ENCODE peak calls at places on chromosomes 3 and 15, in six cellular contexts. D is left lung, Q is AG04450, K is GM12865, R is upper lobe of right lung, M is adrenal gland. F is an unnamed sample.

GRCh38 chr3:37907906-37908305 is 46.2 kb downstream of the CTDSPL start:
- DNase-seq in D (no peak), Q (no peak), K (peak; percentile 92), R (no peak), M (no peak), F (no peak)

GRCh38 chr3:155377861-155378260 is 84.4 kb upstream of the STRIT1 start:
- DNase-seq in D (no peak), Q (no peak), K (no peak), R (no peak), M (no peak), F (no peak)

GRCh38 chr3:162845918-162846317 is 1349.3 kb downstream of the OTOL1 start:
- DNase-seq in D (no peak), Q (no peak), K (no peak), R (no peak), M (no peak), F (no peak)

GRCh38 chr3:168066882-168067281 is 28.8 kb downstream of the GOLIM4 start:
- DNase-seq in D (no peak), Q (no peak), K (no peak), R (no peak), M (no peak), F (no peak)

GRCh38 chr3:106130384-106131084 is 261.7 kb upstream of the CBLB start:
- DNase-seq in D (no peak), Q (peak; percentile 41), K (no peak), R (no peak), M (no peak), F (peak; percentile 89)

GRCh38 chr15:80309769-80310384 is 57.9 kb upstream of the CTXND1 start:
- DNase-seq in D (no peak), Q (no peak), K (no peak), R (no peak), M (peak; percentile 36), F (peak; percentile 48)

GRCh38 chr3:21672303-21672702 is 78.7 kb downstream of the ZNF385D start:
- DNase-seq in D (no peak), Q (peak; percentile 48), K (no peak), R (no peak), M (no peak), F (peak; percentile 84)

GRCh38 chr3:28286595-28286994 is 45.2 kb downstream of the CMC1 start:
- DNase-seq in D (no peak), Q (no peak), K (peak; percentile 37), R (no peak), M (no peak), F (peak; percentile 67)

GRCh38 chr3:126417461-126418255 is 22.9 kb downstream of the CFAP100 start:
- DNase-seq in D (no peak), Q (no peak), K (no peak), R (peak; percentile 56), M (no peak), F (no peak)

GRCh38 chr15:63323798-63324651 is 46.6 kb downstream of the APH1B start:
- DNase-seq in D (no peak), Q (no peak), K (no peak), R (no peak), M (peak; percentile 25), F (no peak)

GRCh38 chr3:191425322-191425734 is 35.6 kb upstream of the PYDC2 start:
- DNase-seq in D (no peak), Q (no peak), K (no peak), R (no peak), M (no peak), F (peak; percentile 13)

GRCh38 chr15:44735482-44736260 is 657 bp upstream of the TRIM69 start:
- DNase-seq in D (no peak), Q (no peak), K (peak; percentile 57), R (no peak), M (no peak), F (peak; percentile 48)

GRCh38 chr15:72319360-72319984 is 485 bp downstream of the CELF6 start:
- DNase-seq in D (peak; percentile 95), Q (no peak), K (peak; percentile 57), R (peak; percentile 87), M (peak; percentile 71), F (peak; percentile 65)

GRCh38 chr3:146561463-146561862 is 17.1 kb upstream of the PLSCR1 start:
- DNase-seq in D (no peak), Q (no peak), K (no peak), R (no peak), M (no peak), F (no peak)

GRCh38 chr3:45127130-45127822 is 18.9 kb downstream of the CDCP1 start:
- DNase-seq in D (no peak), Q (no peak), K (no peak), R (no peak), M (no peak), F (no peak)

GRCh38 chr15:74193305-74193718 is 9.3 kb downstream of the STRA6 start:
- DNase-seq in D (peak; percentile 20), Q (no peak), K (peak; percentile 61), R (no peak), M (no peak), F (peak; percentile 81)

GRCh38 chr3:112653881-112654300 is 12.9 kb upstream of the CCDC80 start:
- DNase-seq in D (no peak), Q (peak; percentile 95), K (no peak), R (no peak), M (no peak), F (peak; percentile 80)

GRCh38 chr3:158539414-158540014 is 31.5 kb upstream of the MLF1 start:
- DNase-seq in D (no peak), Q (peak; percentile 16), K (peak; percentile 57), R (no peak), M (peak; percentile 23), F (peak; percentile 75)

GRCh38 chr3:54366839-54367238 is 244.5 kb downstream of the CACNA2D3 start:
- DNase-seq in D (no peak), Q (no peak), K (no peak), R (no peak), M (no peak), F (no peak)

GRCh38 chr15:88664151-88664778 is 25.4 kb downstream of the ISG20 start:
- DNase-seq in D (no peak), Q (no peak), K (peak; percentile 58), R (no peak), M (no peak), F (no peak)

GRCh38 chr15:31435891-31436628 is 109.4 kb downstream of the KLF13 start:
- DNase-seq in D (no peak), Q (no peak), K (peak; percentile 60), R (no peak), M (no peak), F (no peak)

GRCh38 chr15:41585140-41586047 is 26.4 kb downstream of the TYRO3 start:
- DNase-seq in D (peak; percentile 84), Q (no peak), K (no peak), R (peak; percentile 78), M (peak; percentile 68), F (peak; percentile 69)

GRCh38 chr3:198079771-198080520 is 119.9 kb downstream of the LMLN start:
- DNase-seq in D (peak; percentile 86), Q (no peak), K (no peak), R (no peak), M (no peak), F (peak; percentile 10)

GRCh38 chr3:198080521-198081384 is 120.7 kb downstream of the LMLN start:
- DNase-seq in D (peak; percentile 97), Q (peak; percentile 13), K (peak; percentile 70), R (peak; percentile 90), M (peak; percentile 62), F (peak; percentile 68)

GRCh38 chr3:198076722-198077308 is 116.8 kb downstream of the LMLN start:
- DNase-seq in D (no peak), Q (no peak), K (no peak), R (no peak), M (no peak), F (no peak)

DNA sequence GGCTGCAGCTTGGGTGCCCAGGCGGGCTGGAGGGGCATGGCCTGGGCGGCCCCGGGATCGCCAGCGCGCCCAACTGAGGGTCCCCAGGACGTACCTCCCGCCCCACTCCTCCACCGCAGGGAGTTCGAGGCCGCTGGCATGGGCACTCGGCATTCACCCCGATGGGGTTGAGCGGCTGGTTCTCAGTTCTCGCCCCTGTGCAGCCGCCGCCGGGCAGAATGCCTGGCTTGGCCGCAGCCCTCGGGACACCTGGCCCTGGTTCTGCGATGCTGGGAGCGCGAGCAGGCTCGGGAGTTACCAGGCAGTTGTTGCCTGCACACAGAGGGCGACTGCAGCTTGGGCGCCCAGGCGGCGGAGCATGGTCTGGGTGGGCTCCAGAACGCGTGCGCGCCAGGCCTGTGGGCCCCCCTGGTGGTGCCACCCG is 121.4 kb downstream of the LMLN start:
- DNase-seq in D (no peak), Q (no peak), K (no peak), R (no peak), M (peak; percentile 13), F (no peak)
- H3K4me3 ChIP-seq in D (no peak overlapping the region), Q (no peak overlapping the region), K (no peak overlapping the region), R (no peak overlapping the region), M (peak overlapping the region; percentile 47), F (no peak overlapping the region)

DNA sequence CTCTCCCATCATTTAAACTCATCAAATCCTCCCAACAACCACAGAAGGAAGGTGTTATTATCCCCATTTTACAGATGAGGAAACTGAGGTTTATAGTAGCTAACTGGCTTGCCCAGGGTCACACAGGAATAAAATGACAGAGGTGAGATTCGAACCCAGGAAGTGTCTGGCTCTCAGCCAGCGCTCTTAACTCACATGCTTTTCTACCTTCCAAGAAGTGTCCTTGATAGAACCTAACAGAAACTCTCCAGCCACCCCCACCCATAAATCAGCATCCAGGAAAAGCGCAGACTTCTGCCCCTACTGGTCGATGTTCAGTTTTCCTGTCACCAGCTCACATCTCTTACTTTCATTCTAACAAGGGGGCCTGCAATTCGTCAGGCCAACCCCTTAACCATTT is 51.7 kb downstream of the SPATA12 start:
- DNase-seq in D (no peak), Q (no peak), K (peak; percentile 19), R (no peak), M (no peak), F (peak; percentile 10)
- TF ChIP-seq CTCF in D (no peak), Q (peak; percentile 15), K (peak; percentile 34), R (peak; percentile 15), M (peak; percentile 30), F (peak; percentile 36)

GRCh38 chr15:65530318-65531111 is at the start of gene HACD3:
- DNase-seq in D (peak; percentile 97), Q (no peak), K (peak; percentile 93), R (peak; percentile 96), M (peak; percentile 77), F (peak; percentile 76)

GRCh38 chr15:65535192-65535591 is 4.9 kb downstream of the HACD3 start:
- DNase-seq in D (no peak), Q (no peak), K (no peak), R (no peak), M (no peak), F (no peak)

GRCh38 chr15:65533057-65533752 is 2.9 kb downstream of the HACD3 start:
- DNase-seq in D (no peak), Q (no peak), K (no peak), R (no peak), M (no peak), F (no peak)

GRCh38 chr15:65529754-65530317 is 427 bp upstream of the HACD3 start:
- DNase-seq in D (no peak), Q (no peak), K (peak; percentile 35), R (no peak), M (no peak), F (no peak)

GRCh38 chr15:65532738-65533051 is 2.4 kb downstream of the HACD3 start:
- DNase-seq in D (no peak), Q (peak; percentile 42), K (peak; percentile 22), R (no peak), M (no peak), F (peak; percentile 43)
- H3K4me3 ChIP-seq in D (no peak overlapping the region), Q (no peak overlapping the region), K (no peak overlapping the region), R (no peak overlapping the region), M (no peak overlapping the region), F (no peak overlapping the region)

GRCh38 chr3:97259263-97259662 is 444.9 kb downstream of the EPHA6 start:
- DNase-seq in D (no peak), Q (no peak), K (no peak), R (no peak), M (no peak), F (no peak)

GRCh38 chr3:97257942-97258341 is 443.5 kb downstream of the EPHA6 start:
- DNase-seq in D (no peak), Q (no peak), K (no peak), R (no peak), M (no peak), F (no peak)

GRCh38 chr3:97256060-97256459 is 441.7 kb downstream of the EPHA6 start:
- DNase-seq in D (no peak), Q (no peak), K (no peak), R (no peak), M (no peak), F (no peak)
- TF ChIP-seq CTCF in D (no peak), Q (no peak), K (no peak), R (no peak), M (no peak), F (no peak)